ENCODE peak calls at places on chromosomes 2 and 18, in six cellular contexts. G is K562; C is effector memory CD4-positive, alpha-beta T cell; Q is adrenal gland; A is heart right ventricle; T is tibial nerve. X is an unnamed sample.

GRCh38 chr2:188949046-188949818 is 24.9 kb upstream of the COL3A1 start:
- DNase-seq in G (no peak), C (no peak), Q (no peak), A (no peak), T (no peak), X (no peak)

GRCh38 chr2:55779459-55780421 is 86.1 kb upstream of the PNPT1 start:
- DNase-seq in G (no peak), C (no peak), Q (peak; percentile 24), A (no peak), T (no peak), X (peak; percentile 71)

GRCh38 chr2:121502246-121502645 is 28.4 kb upstream of the RNU4ATAC start:
- DNase-seq in G (no peak), C (no peak), Q (no peak), A (no peak), T (no peak), X (peak; percentile 74)

GRCh38 chr2:201580486-201580885 is 62.8 kb downstream of the TMEM237 start:
- DNase-seq in G (no peak), C (no peak), Q (no peak), A (no peak), T (no peak), X (no peak)

GRCh38 chr2:1736045-1736444 is 8.3 kb downstream of the PXDN start:
- DNase-seq in G (no peak), C (no peak), Q (no peak), A (no peak), T (no peak), X (peak; percentile 6)

GRCh38 chr18:58041633-58042032 is 2.4 kb upstream of the NEDD4L start:
- DNase-seq in G (peak; percentile 61), C (no peak), Q (no peak), A (no peak), T (no peak), X (no peak)

GRCh38 chr18:35050004-35050623 is 8.9 kb downstream of the MAPRE2 start:
- DNase-seq in G (no peak), C (no peak), Q (no peak), A (no peak), T (no peak), X (no peak)

GRCh38 chr2:189698020-189698887 is 23.8 kb downstream of the ANKAR start:
- DNase-seq in G (peak; percentile 30), C (peak; percentile 15), Q (peak; percentile 44), A (peak; percentile 54), T (no peak), X (peak; percentile 28)

GRCh38 chr2:37471994-37472393 is 127.6 kb downstream of the QPCT start:
- DNase-seq in G (no peak), C (no peak), Q (no peak), A (no peak), T (no peak), X (no peak)

GRCh38 chr2:188668017-188668663 is 306.0 kb upstream of the COL3A1 start:
- DNase-seq in G (no peak), C (no peak), Q (no peak), A (no peak), T (no peak), X (peak; percentile 72)

GRCh38 chr2:85746313-85747004 is 7.3 kb upstream of the ATOH8 start:
- DNase-seq in G (no peak), C (no peak), Q (no peak), A (no peak), T (no peak), X (no peak)

GRCh38 chr2:241561811-241562210 is 3.3 kb downstream of the BOK start:
- DNase-seq in G (peak; percentile 55), C (no peak), Q (peak; percentile 64), A (peak; percentile 50), T (no peak), X (peak; percentile 99)

GRCh38 chr2:85791704-85792565 is 38.1 kb downstream of the ATOH8 start:
- DNase-seq in G (no peak), C (no peak), Q (no peak), A (no peak), T (no peak), X (no peak)

GRCh38 chr2:2152451-2152850 is 178.6 kb downstream of the MYT1L start:
- DNase-seq in G (no peak), C (no peak), Q (no peak), A (no peak), T (no peak), X (no peak)

GRCh38 chr2:53715568-53715967 is 52.0 kb upstream of the CHAC2 start:
- DNase-seq in G (no peak), C (no peak), Q (no peak), A (no peak), T (no peak), X (no peak)

GRCh38 chr2:133324150-133324561 is 244.1 kb downstream of the NCKAP5 start:
- DNase-seq in G (no peak), C (no peak), Q (no peak), A (no peak), T (no peak), X (peak; percentile 72)

GRCh38 chr18:70469916-70470315 is 181.1 kb downstream of the SOCS6 start:
- DNase-seq in G (no peak), C (no peak), Q (no peak), A (no peak), T (no peak), X (no peak)

GRCh38 chr2:199457147-199458016 is at the start of gene SATB2:
- DNase-seq in G (peak; percentile 29), C (no peak), Q (peak; percentile 71), A (no peak), T (no peak), X (peak; percentile 66)

GRCh38 chr2:69768789-69769188 is 26.9 kb downstream of the ANXA4 start:
- DNase-seq in G (no peak), C (no peak), Q (no peak), A (no peak), T (no peak), X (no peak)

GRCh38 chr2:69768217-69768616 is 26.3 kb downstream of the ANXA4 start:
- DNase-seq in G (no peak), C (no peak), Q (no peak), A (no peak), T (no peak), X (no peak)

GRCh38 chr2:69771461-69771860 is 29.5 kb downstream of the ANXA4 start:
- DNase-seq in G (no peak), C (no peak), Q (no peak), A (no peak), T (no peak), X (no peak)

GRCh38 chr2:69770747-69771146 is 28.8 kb downstream of the ANXA4 start:
- DNase-seq in G (no peak), C (no peak), Q (no peak), A (no peak), T (no peak), X (no peak)

DNA sequence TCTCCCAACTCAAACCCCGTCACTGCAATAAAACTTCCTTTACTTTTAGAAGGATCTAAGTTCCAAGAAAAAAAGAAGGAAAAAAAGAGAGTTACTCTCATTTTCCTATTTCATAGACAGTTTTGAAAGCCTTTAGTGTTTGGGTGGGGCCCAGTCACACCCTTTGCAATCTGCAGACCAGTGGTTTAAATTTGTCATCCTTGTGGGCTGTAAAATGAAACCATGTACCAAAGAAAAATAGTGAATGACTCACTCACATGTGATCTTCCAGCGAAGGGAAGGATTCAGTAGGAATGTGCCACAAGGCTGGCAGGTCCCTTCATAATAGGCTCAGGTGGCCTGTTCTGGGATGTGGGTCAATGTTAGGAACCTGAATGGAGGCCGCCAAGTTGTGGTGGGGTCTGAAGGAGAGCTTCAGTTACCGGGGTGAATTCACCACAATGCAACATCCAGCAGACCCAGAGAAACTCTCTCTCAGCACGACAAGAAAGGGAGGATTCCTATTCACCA is 28.3 kb downstream of the ANXA4 start:
- DNase-seq in G (peak; percentile 48), C (no peak), Q (peak; percentile 45), A (peak; percentile 13), T (no peak), X (peak; percentile 53)
- H3K4me1 ChIP-seq in G (peaks cover 14% of the 10 kb centered on the region), C (peaks cover 12% of the 10 kb centered on the region), Q (peaks cover 10% of the 10 kb centered on the region), A (peaks cover 28% of the 10 kb centered on the region), T (peaks cover 33% of the 10 kb centered on the region), X (peaks cover 52% of the 10 kb centered on the region)

GRCh38 chr2:196112408-196113039 is 43.9 kb upstream of the DNAH7 start:
- DNase-seq in G (no peak), C (no peak), Q (no peak), A (no peak), T (no peak), X (peak; percentile 74)
- H3K4me3 ChIP-seq in G (no peak overlapping the region), C (no peak overlapping the region), Q (no peak overlapping the region), A (peak overlapping the region; percentile 21), T (no peak overlapping the region), X (no peak overlapping the region)

DNA sequence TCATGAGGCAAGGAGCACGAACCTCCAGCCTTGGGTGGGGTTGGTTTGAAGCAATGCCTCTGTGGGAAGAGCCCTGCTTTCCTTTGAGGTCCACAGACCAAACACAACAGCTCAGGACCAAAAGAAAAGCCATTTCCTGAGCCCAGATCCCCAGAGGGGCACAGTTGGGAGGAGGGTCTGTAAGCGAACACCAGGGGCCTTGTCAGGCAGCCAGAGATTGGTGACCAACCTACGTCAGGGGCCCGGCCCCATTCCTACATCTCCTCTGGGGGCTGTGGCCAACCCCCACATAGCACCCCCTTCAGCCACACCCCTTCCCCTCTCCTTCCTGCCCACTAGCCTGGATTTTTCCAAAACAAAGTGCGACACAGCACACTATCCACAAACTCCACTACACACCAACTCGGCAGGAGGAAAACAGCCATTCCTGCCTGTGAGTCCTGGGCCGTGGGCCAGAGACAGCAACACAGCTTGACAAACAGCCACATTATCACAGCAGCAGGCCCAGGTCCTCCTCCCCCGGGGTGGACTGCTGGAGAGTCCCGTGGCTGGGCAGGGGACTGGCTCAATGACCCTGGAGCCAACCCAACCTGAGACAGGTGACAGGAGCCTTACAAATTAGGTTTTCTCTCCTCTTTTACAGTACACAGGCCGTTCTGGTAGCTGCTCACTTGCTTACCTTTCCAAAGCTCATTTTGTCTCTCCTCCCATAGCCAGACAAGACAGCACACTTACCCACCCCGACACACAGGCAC is 98.8 kb downstream of the TNS1 start:
- DNase-seq in G (no peak), C (no peak), Q (peak; percentile 91), A (peak; percentile 91), T (peak; percentile 72), X (no peak)
- H3K4me1 ChIP-seq in G (peaks cover 7% of the 10 kb centered on the region), C (no peaks in the 10 kb centered on the region), Q (peaks cover 93% of the 10 kb centered on the region), A (peaks cover 100% of the 10 kb centered on the region), T (peaks cover 85% of the 10 kb centered on the region), X (peaks cover 25% of the 10 kb centered on the region)

GRCh38 chr2:28751956-28752607 is 452 bp downstream of the PPP1CB start:
- DNase-seq in G (no peak), C (peak; percentile 8), Q (peak; percentile 49), A (peak; percentile 25), T (no peak), X (peak; percentile 46)

GRCh38 chr2:28752608-28752984 is 966 bp downstream of the PPP1CB start:
- DNase-seq in G (no peak), C (no peak), Q (no peak), A (no peak), T (no peak), X (no peak)

GRCh38 chr2:28753043-28753683 is 1.5 kb downstream of the PPP1CB start:
- DNase-seq in G (peak; percentile 35), C (peak; percentile 33), Q (peak; percentile 38), A (peak; percentile 66), T (peak; percentile 53), X (peak; percentile 73)

GRCh38 chr2:28755411-28755810 is 3.8 kb downstream of the PPP1CB start:
- DNase-seq in G (no peak), C (no peak), Q (no peak), A (no peak), T (no peak), X (no peak)

DNA sequence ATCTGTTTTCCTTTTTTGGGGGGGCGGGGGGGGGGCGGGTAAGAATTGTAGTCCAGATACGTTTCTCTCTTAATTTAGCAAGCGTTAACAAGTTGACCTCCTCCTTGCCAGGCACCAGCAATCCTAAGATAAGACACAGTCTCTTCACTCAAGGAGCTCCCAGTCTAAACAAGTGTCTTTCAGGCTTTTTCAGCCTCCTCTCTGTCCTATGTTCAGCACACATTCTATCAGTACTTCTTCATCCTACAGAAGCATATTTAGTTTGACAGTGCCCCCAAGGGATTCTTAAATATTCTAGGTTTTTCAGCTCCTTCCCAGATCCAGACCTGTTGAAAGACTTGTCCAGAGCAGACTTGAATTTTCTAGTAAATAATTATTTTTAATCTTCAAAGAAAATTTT is 2.7 kb downstream of the PPP1CB start:
- DNase-seq in G (peak; percentile 25), C (no peak), Q (no peak), A (no peak), T (no peak), X (peak; percentile 26)
- H3K4me3 ChIP-seq in G (no peak overlapping the region), C (no peak overlapping the region), Q (no peak overlapping the region), A (peak overlapping the region; percentile 94), T (no peak overlapping the region), X (no peak overlapping the region)